ENCODE peak calls at places on chromosome 18, in six cellular contexts. F, Z, V, U, Q and D are unnamed samples.

GRCh38 chr18:55110436-55110835 is 151.2 kb upstream of the CCDC68 start:
- DNase-seq in F (no peak), Z (no peak), V (no peak), U (no peak), Q (no peak), D (no peak)

GRCh38 chr18:9020221-9020620 is 82.3 kb upstream of the NDUFV2 start:
- DNase-seq in F (no peak), Z (no peak), V (no peak), U (no peak), Q (no peak), D (no peak)

GRCh38 chr18:12946549-12947354 is 1.1 kb upstream of the SEH1L start:
- DNase-seq in F (peak), Z (no peak), V (no peak), U (peak), Q (peak), D (peak)

GRCh38 chr18:74682141-74682997 is 84.7 kb downstream of the ZNF407 start:
- DNase-seq in F (no peak), Z (no peak), V (no peak), U (no peak), Q (no peak), D (no peak)

GRCh38 chr18:7682334-7682733 is 115.2 kb downstream of the PTPRM start:
- DNase-seq in F (no peak), Z (no peak), V (no peak), U (no peak), Q (no peak), D (no peak)

GRCh38 chr18:79598046-79598884 is 81.3 kb upstream of the CTDP1 start:
- DNase-seq in F (no peak), Z (no peak), V (no peak), U (no peak), Q (peak), D (peak)

GRCh38 chr18:59988098-59988706 is 88.4 kb downstream of the PMAIP1 start:
- DNase-seq in F (peak), Z (no peak), V (peak), U (peak), Q (peak), D (no peak)

GRCh38 chr18:29586210-29586609 is 1409.3 kb upstream of the CDH2 start:
- DNase-seq in F (no peak), Z (no peak), V (no peak), U (peak), Q (no peak), D (no peak)

GRCh38 chr18:13570856-13571495 is 155.4 kb downstream of the FAM210A start:
- DNase-seq in F (no peak), Z (no peak), V (no peak), U (no peak), Q (no peak), D (peak)

GRCh38 chr18:79395761-79396404 is at the start of gene NFATC1:
- DNase-seq in F (no peak), Z (no peak), V (peak), U (peak), Q (peak), D (peak)